ENCODE peak calls at places on chromosomes 2 and 18, in nine cellular contexts. Z is NCI-H774, G is SHP77, W is NB4, X is T-helper 2 cell, J is Calu3, L is skeletal muscle cell, M is progenitor cell of endocrine pancreas, C is NCI-H1105 treated with DMSO at 0.1 percent for 48 hours. S is an unnamed sample.

GRCh38 chr2:70565039-70565731 is 11.6 kb upstream of the TGFA start:
- DNase-seq in Z (no peak), G (no peak), W (no peak), X (no peak), J (no peak), L (no peak), M (no peak), C (no peak), S (peak)

GRCh38 chr2:28616618-28617017 is 120.8 kb downstream of the PLB1 start:
- DNase-seq in Z (no peak), G (no peak), W (no peak), X (no peak), J (no peak), L (no peak), M (no peak), C (no peak), S (no peak)

GRCh38 chr2:74728842-74729241 is 74.8 kb downstream of the SEMA4F start:
- DNase-seq in Z (no peak), G (no peak), W (no peak), X (no peak), J (no peak), L (no peak), M (no peak), C (no peak), S (no peak)

GRCh38 chr18:6994719-6995430 is 122.7 kb downstream of the LAMA1 start:
- DNase-seq in Z (no peak), G (no peak), W (no peak), X (no peak), J (no peak), L (no peak), M (no peak), C (no peak), S (no peak)

GRCh38 chr2:106886916-106887758 is 1.2 kb upstream of the ST6GAL2 start:
- DNase-seq in Z (peak), G (peak), W (no peak), X (peak), J (no peak), L (no peak), M (peak), C (peak), S (peak)

GRCh38 chr2:25269234-25269633 is 72.5 kb downstream of the DNMT3A start:
- DNase-seq in Z (no peak), G (no peak), W (no peak), X (no peak), J (no peak), L (no peak), M (no peak), C (no peak), S (no peak)

GRCh38 chr2:69667805-69668382 is 24.4 kb upstream of the AAK1 start:
- DNase-seq in Z (no peak), G (no peak), W (no peak), X (no peak), J (no peak), L (no peak), M (no peak), C (no peak), S (no peak)

GRCh38 chr18:74990563-74991081 is 218.3 kb downstream of the PTGR3 start:
- DNase-seq in Z (no peak), G (no peak), W (peak), X (peak), J (no peak), L (no peak), M (no peak), C (peak), S (peak)

GRCh38 chr2:54969295-54969939 is 80.8 kb downstream of the RTN4 start:
- DNase-seq in Z (no peak), G (no peak), W (no peak), X (no peak), J (no peak), L (no peak), M (no peak), C (no peak), S (no peak)